ENCODE peak calls at places on chromosome 3, in seven cellular contexts. P is neuronal stem cell, G is K562, M is breast epithelium, F is upper lobe of right lung, W is kidney, K is GM23248. J is an unnamed sample.

GRCh38 chr3:64150527-64151238 is 74.6 kb downstream of the PRICKLE2 start:
- DNase-seq in M (peak), P (no peak), W (peak), K (peak), G (no peak), F (peak), J (peak)

GRCh38 chr3:44771424-44772098 is 10.0 kb downstream of the KIF15 start:
- DNase-seq in P (no peak), W (no peak), G (no peak), F (no peak), M (no peak), K (no peak), J (no peak)

GRCh38 chr3:164418426-164418825 is 659.9 kb downstream of the SI start:
- DNase-seq in W (no peak), F (no peak), M (no peak), K (no peak), G (no peak), P (no peak), J (peak)

GRCh38 chr3:127011270-127011992 is 28.5 kb downstream of the PLXNA1 start:
- DNase-seq in K (peak), P (no peak), W (no peak), F (no peak), G (no peak), M (no peak), J (no peak)

GRCh38 chr3:189780556-189781270 is 149.5 kb downstream of the TP63 start:
- DNase-seq in K (no peak), P (no peak), W (no peak), G (no peak), M (no peak), F (no peak), J (no peak)

GRCh38 chr3:45560270-45561020 is 34.1 kb upstream of the LIMD1 start:
- DNase-seq in G (no peak), K (peak), F (no peak), W (peak), M (peak), P (no peak), J (no peak)

GRCh38 chr3:128415773-128416577 is 50.7 kb downstream of the DNAJB8 start:
- DNase-seq in W (no peak), M (no peak), K (no peak), P (no peak), G (peak), F (no peak), J (no peak)

GRCh38 chr3:194671511-194671899 is 486 bp downstream of the LSG1 start:
- DNase-seq in M (no peak), W (no peak), F (no peak), P (no peak), G (peak), K (peak), J (peak)

GRCh38 chr3:25781758-25782594 is 1.3 kb downstream of the NGLY1 start:
- DNase-seq in P (no peak), K (no peak), F (no peak), G (peak), M (no peak), W (no peak), J (no peak)

DNA sequence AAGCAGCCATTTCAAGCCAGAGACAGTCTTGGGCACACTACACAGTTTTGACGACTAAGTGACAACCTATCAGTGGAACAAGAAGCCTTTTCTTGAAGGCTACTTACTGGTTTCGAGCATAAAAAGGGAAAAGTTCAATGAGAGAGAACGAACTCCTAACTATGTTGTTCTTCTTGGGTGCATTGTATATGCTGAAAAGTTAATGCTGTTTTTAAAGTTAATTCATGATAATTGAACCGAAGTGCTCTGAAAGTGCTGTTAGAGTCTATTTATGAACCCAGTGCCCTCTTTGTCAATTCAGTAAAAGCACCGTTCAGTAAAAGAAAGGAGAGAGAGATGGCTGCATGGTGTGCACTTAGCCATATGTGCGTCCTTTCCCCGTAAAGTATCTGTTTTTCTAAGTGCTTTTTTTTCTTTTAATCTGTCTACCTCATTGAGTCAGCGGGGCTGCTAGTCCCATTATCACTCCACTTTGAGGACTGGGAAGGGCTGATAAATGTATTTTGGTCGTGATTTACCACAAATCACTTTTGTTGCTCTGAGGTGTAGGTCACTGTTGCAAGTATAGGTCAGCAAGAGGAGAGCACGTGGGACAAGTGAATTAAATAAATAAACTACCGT is 380.7 kb upstream of the GOLIM4 start:
- DNase-seq in K (no peak), F (no peak), G (no peak), P (no peak), W (no peak), M (no peak), J (no peak)
- H3K4me3 ChIP-seq in K (no peak), F (no peak), G (no peak), P (peak), W (no peak), M (no peak), J (no peak)

GRCh38 chr3:29410660-29411405 is 130.0 kb downstream of the RBMS3 start:
- DNase-seq in F (no peak), M (no peak), P (no peak), G (no peak), K (no peak), W (no peak), J (no peak)

GRCh38 chr3:29412117-29412516 is 131.2 kb downstream of the RBMS3 start:
- DNase-seq in P (no peak), K (no peak), W (no peak), M (no peak), G (no peak), F (no peak), J (no peak)

GRCh38 chr3:29420106-29420505 is 139.2 kb downstream of the RBMS3 start:
- DNase-seq in P (no peak), K (peak), W (no peak), G (no peak), M (no peak), F (no peak), J (no peak)

GRCh38 chr3:29416514-29416913 is 135.6 kb downstream of the RBMS3 start:
- DNase-seq in P (no peak), W (no peak), M (no peak), K (no peak), G (no peak), F (no peak), J (no peak)

GRCh38 chr3:29415824-29416223 is 135.0 kb downstream of the RBMS3 start:
- DNase-seq in F (no peak), K (no peak), W (no peak), M (no peak), P (no peak), G (no peak), J (no peak)
- H3K4me3 ChIP-seq in F (no peak), K (no peak), W (no peak), M (no peak), P (no peak), G (no peak), J (no peak)

DNA sequence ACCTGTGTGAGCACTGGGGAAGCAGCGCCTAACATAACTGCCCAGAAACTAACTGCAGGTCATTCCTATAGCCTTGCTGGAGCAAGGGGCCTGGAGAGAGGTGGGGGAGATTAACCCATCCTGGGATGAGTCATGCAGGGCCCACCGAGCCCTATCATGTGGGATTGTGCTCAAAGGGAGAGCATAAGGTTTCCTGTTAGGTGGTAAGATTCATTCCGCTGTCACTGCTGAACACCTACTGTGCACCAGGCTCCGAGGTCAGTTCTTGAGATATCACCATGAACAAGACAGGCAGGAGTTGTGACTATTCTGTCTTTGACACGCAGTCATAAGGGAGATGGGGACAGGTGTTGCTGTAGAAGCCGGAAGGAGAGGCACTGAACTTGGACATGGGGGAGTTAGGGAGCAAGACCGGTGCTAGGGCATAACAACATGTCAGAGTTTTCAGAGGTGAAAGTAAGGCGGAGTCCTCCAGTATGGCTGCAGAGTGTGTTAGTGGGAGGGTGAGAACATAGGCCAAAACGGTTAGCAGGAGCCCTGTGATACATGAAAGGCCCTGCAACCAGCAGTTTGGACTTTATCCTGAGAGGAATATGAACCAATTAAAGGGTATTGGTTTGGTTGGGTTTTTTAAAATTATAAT is 2.4 kb downstream of the SLC25A38 start:
- DNase-seq in P (no peak), F (no peak), G (peak), K (no peak), W (no peak), M (no peak), J (no peak)
- H3K4me3 ChIP-seq in P (no peak), F (no peak), G (peak), K (no peak), W (peak), M (no peak), J (no peak)

DNA sequence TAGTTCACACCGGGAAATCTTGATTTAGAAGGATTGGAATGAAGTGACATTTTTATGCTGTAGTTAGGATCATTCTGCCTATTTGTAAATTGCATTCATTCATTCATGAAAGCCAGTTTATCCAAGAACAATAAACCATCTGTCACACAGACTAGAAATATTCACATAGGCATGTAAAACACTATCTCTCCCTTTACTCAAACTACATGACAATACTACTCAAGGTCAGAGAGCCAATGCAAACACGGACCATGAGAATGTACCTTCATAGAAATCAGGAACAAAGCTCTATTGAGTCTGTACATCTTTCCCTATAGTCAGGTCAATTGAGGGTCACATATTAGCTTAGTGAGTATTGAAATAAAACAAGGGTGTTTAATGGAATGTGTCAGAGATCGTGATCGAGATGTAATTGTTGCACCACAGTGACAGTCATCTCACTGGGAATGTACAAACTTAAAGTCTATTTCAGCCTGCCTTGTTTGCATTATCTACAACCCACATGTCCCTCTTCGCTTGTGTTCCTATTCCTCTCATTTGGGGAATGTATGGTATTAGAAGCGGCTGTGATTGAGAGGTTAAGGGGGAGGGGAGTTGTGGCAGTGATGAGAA is 113.7 kb upstream of the TGFBR2 start:
- DNase-seq in F (no peak), G (no peak), W (no peak), M (no peak), K (peak), P (no peak), J (peak)
- H3K4me3 ChIP-seq in F (no peak), G (no peak), W (no peak), M (no peak), K (peak), P (no peak), J (no peak)

GRCh38 chr3:9899289-9899791 is 3.3 kb upstream of the IL17RE start:
- DNase-seq in G (no peak), P (no peak), F (no peak), M (no peak), W (no peak), K (no peak), J (no peak)

GRCh38 chr3:9897408-9898372 is 5.0 kb upstream of the IL17RE start:
- DNase-seq in P (no peak), G (peak), K (no peak), F (no peak), W (no peak), M (peak), J (no peak)

GRCh38 chr3:9901967-9902366 is 681 bp upstream of the IL17RE start:
- DNase-seq in W (no peak), F (no peak), P (no peak), M (no peak), K (no peak), G (no peak), J (no peak)

GRCh38 chr3:9902372-9903237 is at the start of gene IL17RE:
- DNase-seq in G (peak), M (no peak), K (no peak), F (peak), W (peak), P (no peak), J (no peak)

GRCh38 chr3:9898467-9899229 is 4.0 kb upstream of the IL17RE start:
- DNase-seq in W (no peak), F (no peak), K (no peak), P (no peak), M (no peak), G (peak), J (no peak)
- H3K4me3 ChIP-seq in W (no peak), F (no peak), K (no peak), P (no peak), M (no peak), G (no peak), J (no peak)

GRCh38 chr3:12875857-12876451 is 34.6 kb upstream of the RPL32 start:
- DNase-seq in P (peak), W (no peak), G (peak), K (peak), F (no peak), M (no peak), J (peak)
- H3K4me3 ChIP-seq in P (no peak), W (no peak), G (peak), K (no peak), F (peak), M (peak), J (no peak)

GRCh38 chr3:15271030-15271429 is 61.4 kb downstream of the SH3BP5 start:
- DNase-seq in K (no peak), P (no peak), G (no peak), F (no peak), M (no peak), W (no peak), J (no peak)
- H3K4me3 ChIP-seq in K (no peak), P (no peak), G (no peak), F (no peak), M (no peak), W (no peak), J (no peak)

GRCh38 chr3:11583226-11583625 is 60.5 kb downstream of the VGLL4 start:
- DNase-seq in F (no peak), M (no peak), P (no peak), G (no peak), W (no peak), K (peak), J (no peak)

GRCh38 chr3:11580645-11581044 is 63.1 kb downstream of the VGLL4 start:
- DNase-seq in G (no peak), K (no peak), M (no peak), F (no peak), P (no peak), W (no peak), J (no peak)

GRCh38 chr3:11582123-11582968 is 61.4 kb downstream of the VGLL4 start:
- DNase-seq in W (no peak), G (no peak), K (peak), M (peak), P (no peak), F (no peak), J (peak)

GRCh38 chr3:11583638-11584046 is 60.1 kb downstream of the VGLL4 start:
- DNase-seq in W (no peak), F (no peak), G (no peak), P (no peak), M (no peak), K (peak), J (no peak)

GRCh38 chr3:11581237-11582122 is 62.2 kb downstream of the VGLL4 start:
- DNase-seq in K (peak), W (no peak), G (no peak), M (peak), F (no peak), P (no peak), J (no peak)
- H3K4me3 ChIP-seq in K (peak), W (peak), G (no peak), M (peak), F (peak), P (peak), J (peak)

DNA sequence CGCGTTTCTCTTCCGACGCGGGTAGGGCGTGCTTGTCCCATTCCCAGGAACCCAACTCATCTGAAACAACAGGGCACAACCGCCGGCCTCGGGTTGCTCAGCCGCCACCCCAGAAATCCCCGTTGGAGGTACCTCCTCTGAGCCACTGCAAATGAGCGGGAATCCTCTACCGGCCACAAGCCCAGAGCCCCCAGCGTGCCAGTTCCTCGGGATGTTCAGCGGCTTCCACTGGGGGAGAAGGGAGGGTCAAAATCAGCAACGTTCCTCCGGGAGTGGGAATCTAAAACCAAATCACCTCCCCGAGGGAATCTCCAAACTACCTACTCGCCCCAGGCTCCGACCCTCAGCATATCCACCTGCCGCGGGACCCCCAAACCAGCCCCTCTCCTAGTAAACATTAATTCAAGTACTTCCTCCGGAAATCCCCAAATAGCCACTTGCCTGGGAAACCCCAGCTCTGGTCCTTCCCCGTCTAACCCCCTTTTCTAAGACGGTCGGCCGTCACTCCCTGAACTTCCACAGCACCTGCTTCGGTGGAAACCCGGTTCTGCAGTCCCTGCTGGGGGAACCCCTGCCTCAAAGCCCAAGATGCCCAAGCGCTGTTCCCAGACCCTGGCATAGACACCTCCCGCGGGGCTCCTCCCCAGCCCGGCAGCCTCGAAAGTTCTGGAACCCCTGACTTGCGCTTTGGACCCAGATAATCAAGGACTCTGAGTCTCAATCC is 887 bp downstream of the OXTR start:
- DNase-seq in G (no peak), K (peak), M (no peak), W (no peak), F (no peak), P (no peak), J (no peak)
- H3K4me3 ChIP-seq in G (no peak), K (peak), M (peak), W (no peak), F (no peak), P (no peak), J (peak)

J was measured in HAP-1.